ENCODE peak calls at places on chromosomes 12 and 14, in six cellular contexts. J is AG08396; W is EL; I is H9; V is head of caudate nucleus; Q is stimulated activated CD4-positive, alpha-beta T cell treated with anti-CD3 and anti-CD28 coated beads, Interleukin-4, amount 100 ng/mL, for 1 hour. X is an unnamed sample.

GRCh38 chr14:101110729-101111619 is 207.5 kb upstream of the RTL1 start:
- DNase-seq in I (no peak), J (no peak), W (no peak), V (peak; percentile 8), Q (no peak), X (no peak)

GRCh38 chr12:31369712-31370521 is 44.0 kb upstream of the SINHCAF start:
- DNase-seq in W (peak; percentile 67), Q (no peak), I (peak; percentile 76), J (no peak), V (no peak), X (no peak)

GRCh38 chr14:92492261-92492660 is 21.3 kb upstream of the RIN3 start:
- DNase-seq in V (no peak), I (no peak), J (no peak), Q (no peak), W (no peak), X (no peak)

GRCh38 chr12:68207276-68207675 is 18.3 kb downstream of the IL26 start:
- DNase-seq in J (no peak), I (no peak), V (no peak), Q (no peak), W (no peak), X (no peak)

GRCh38 chr14:67622675-67623074 is 3.0 kb downstream of the ARG2 start:
- DNase-seq in Q (no peak), J (peak; percentile 75), I (peak; percentile 73), W (peak; percentile 83), V (peak; percentile 68), X (no peak)

GRCh38 chr14:87409401-87409800 is 583.6 kb downstream of the GALC start:
- DNase-seq in V (no peak), J (peak; percentile 13), W (no peak), I (no peak), Q (no peak), X (no peak)

GRCh38 chr12:3885179-3886094 is 12.2 kb upstream of the PARP11 start:
- DNase-seq in Q (no peak), I (no peak), W (peak; percentile 46), V (no peak), J (peak; percentile 22), X (no peak)

GRCh38 chr12:11496157-11496851 is 100.9 kb upstream of the PRB2 start:
- DNase-seq in Q (no peak), I (peak; percentile 40), V (no peak), W (no peak), J (no peak), X (no peak)

GRCh38 chr12:33967760-33968159 is 54.5 kb upstream of the ALG10 start:
- DNase-seq in J (no peak), Q (no peak), V (no peak), W (no peak), I (no peak), X (no peak)

GRCh38 chr12:104618691-104619090 is 161.9 kb downstream of the CHST11 start:
- DNase-seq in V (no peak), J (no peak), Q (no peak), I (no peak), W (no peak), X (no peak)

GRCh38 chr12:32819424-32819823 is 63.7 kb upstream of the YARS2 start:
- DNase-seq in Q (no peak), I (no peak), J (no peak), V (no peak), W (no peak), X (no peak)

GRCh38 chr12:22733756-22734155 is 108.8 kb downstream of the ETNK1 start:
- DNase-seq in V (no peak), I (no peak), J (no peak), Q (no peak), W (peak; percentile 36), X (no peak)

GRCh38 chr14:75559451-75560187 is 18.8 kb upstream of the FLVCR2 start:
- DNase-seq in Q (peak; percentile 74), W (peak; percentile 45), J (no peak), V (no peak), I (no peak), X (peak; percentile 13)

GRCh38 chr12:76183459-76184186 is 99.1 kb upstream of the NAP1L1 start:
- DNase-seq in V (peak; percentile 58), W (peak; percentile 98), J (peak; percentile 69), I (no peak), Q (peak; percentile 23), X (peak; percentile 51)

GRCh38 chr14:75333523-75334190 is 55.0 kb downstream of the FOS start:
- DNase-seq in V (no peak), W (no peak), I (no peak), Q (peak; percentile 7), J (no peak), X (no peak)

GRCh38 chr12:49098035-49098451 is 3.4 kb upstream of the DHH start:
- DNase-seq in J (peak; percentile 70), V (peak; percentile 54), W (peak; percentile 45), Q (peak; percentile 65), I (peak; percentile 87), X (no peak)

GRCh38 chr12:89999699-90000505 is 291.3 kb upstream of the ATP2B1 start:
- DNase-seq in Q (no peak), W (peak; percentile 91), I (no peak), J (no peak), V (no peak), X (no peak)

GRCh38 chr14:105383083-105383730 is 15.1 kb upstream of the TEX22 start:
- DNase-seq in Q (no peak), W (no peak), V (no peak), J (no peak), I (no peak), X (no peak)

GRCh38 chr12:6373022-6373787 is 2.2 kb downstream of the SCNN1A start:
- DNase-seq in W (no peak), V (no peak), I (no peak), Q (no peak), J (no peak), X (no peak)

GRCh38 chr14:23344481-23344880 is 8.2 kb downstream of the SLC22A17 start:
- DNase-seq in W (no peak), I (no peak), Q (no peak), J (peak; percentile 3), V (no peak), X (no peak)

X was measured in GOT3.